ENCODE peak calls at places on chromosomes 16 and 17, in nine cellular contexts. L is heart left ventricle; Y is body of pancreas; I is mesothelial cell of epicardium; B is GM12865; S is stimulated activated CD8-positive, alpha-beta memory T cell treated with anti-CD3 and anti-CD28 coated beads, Interleukin-7, amount 100 ng/mL, for 24 hours; F is activated T-helper 9 cell treated with anti-CD3 and anti-CD28 coated beads, Interleukin-2, amount 50 U/mL, for 16 hours; P is amygdala; R is activated CD4-positive, alpha-beta T cell treated with anti-CD3 and anti-CD28 coated beads for 36 hours. G is an unnamed sample.

GRCh38 chr17:69724236-69724635 is 309.7 kb downstream of the MAP2K6 start:
- DNase-seq in I (no peak), R (no peak), B (no peak), P (no peak), S (no peak), L (no peak), Y (no peak), F (no peak), G (no peak)

GRCh38 chr17:182164-182751 is 808 bp upstream of the DOC2B start:
- DNase-seq in F (no peak), I (no peak), R (no peak), L (no peak), B (no peak), Y (peak), P (no peak), S (no peak), G (no peak)

GRCh38 chr16:75801307-75801706 is 75.0 kb upstream of the CPHXL start:
- DNase-seq in Y (no peak), P (no peak), R (no peak), F (no peak), B (no peak), L (no peak), S (no peak), I (no peak), G (no peak)

GRCh38 chr16:2748757-2749455 is 3.5 kb upstream of the SRRM2 start:
- DNase-seq in I (no peak), B (no peak), P (no peak), Y (peak), R (no peak), F (no peak), S (no peak), L (no peak), G (no peak)

GRCh38 chr17:11441004-11441403 is 157.3 kb upstream of the DNAH9 start:
- DNase-seq in R (no peak), S (no peak), I (no peak), B (no peak), Y (no peak), P (no peak), F (no peak), L (no peak), G (no peak)

GRCh38 chr16:16158741-16159374 is 64.4 kb downstream of the ABCC6 start:
- DNase-seq in S (no peak), R (no peak), B (no peak), F (no peak), I (no peak), L (no peak), P (no peak), Y (no peak), G (no peak)

GRCh38 chr16:2954647-2955381 is 9.3 kb upstream of the KREMEN2 start:
- DNase-seq in I (no peak), B (no peak), P (no peak), S (no peak), L (no peak), F (no peak), R (no peak), Y (no peak), G (no peak)

GRCh38 chr17:48462946-48463345 is 32.9 kb upstream of the SKAP1 start:
- DNase-seq in Y (no peak), R (no peak), P (no peak), L (no peak), S (no peak), B (no peak), F (no peak), I (no peak), G (no peak)

GRCh38 chr17:78501241-78502036 is 75.8 kb downstream of the DNAH17 start:
- DNase-seq in R (no peak), I (no peak), B (no peak), Y (no peak), L (no peak), F (no peak), P (no peak), S (no peak), G (no peak)

GRCh38 chr17:79945591-79946255 is 89.9 kb downstream of the TBC1D16 start:
- DNase-seq in I (peak), B (no peak), L (peak), S (no peak), P (no peak), F (no peak), Y (peak), R (no peak), G (no peak)

GRCh38 chr16:11913425-11914079 is 2.2 kb downstream of the GSPT1 start:
- DNase-seq in B (peak), F (no peak), R (peak), Y (no peak), L (no peak), P (no peak), S (no peak), I (no peak), G (no peak)

G was measured in NCI-H1048.